ENCODE peak calls at places on chromosome 22, in eight cellular contexts. One of them, this sample, is unnamed.

GRCh38 chr22:20211409-20211996 is 56.6 kb downstream of the RTN4R start:
- DNase-seq in DMS153: no peak
- DNase-seq in SHP77: no peak
- DNase-seq in Calu3: no peak
- DNase-seq in stomach: no peak
- DNase-seq in suprapubic skin: no peak
- DNase-seq in C1 segment of cervical spinal cord: no peak
- DNase-seq in Daoy: no peak
- DNase-seq in this sample: no peak

GRCh38 chr22:27848005-27848404 is 46.4 kb upstream of the MN1 start:
- DNase-seq in DMS153: no peak
- DNase-seq in SHP77: no peak
- DNase-seq in Calu3: no peak
- DNase-seq in stomach: no peak
- DNase-seq in suprapubic skin: no peak
- DNase-seq in C1 segment of cervical spinal cord: no peak
- DNase-seq in Daoy: no peak
- DNase-seq in this sample: no peak

GRCh38 chr22:37931893-37932389 is 21.5 kb downstream of the C22orf23 start:
- DNase-seq in DMS153: no peak
- DNase-seq in SHP77: no peak
- DNase-seq in Calu3: no peak
- DNase-seq in stomach: no peak
- DNase-seq in suprapubic skin: no peak
- DNase-seq in C1 segment of cervical spinal cord: no peak
- DNase-seq in Daoy: no peak
- DNase-seq in this sample: no peak

GRCh38 chr22:50737728-50738648 is at the start of gene ACR:
- DNase-seq in DMS153: no peak
- DNase-seq in SHP77: no peak
- DNase-seq in Calu3: no peak
- DNase-seq in stomach: peak
- DNase-seq in suprapubic skin: peak
- DNase-seq in C1 segment of cervical spinal cord: no peak
- DNase-seq in Daoy: no peak
- DNase-seq in this sample: no peak

GRCh38 chr22:19709063-19709769 is 5.1 kb upstream of the SEPTIN5 start:
- DNase-seq in DMS153: no peak
- DNase-seq in SHP77: no peak
- DNase-seq in Calu3: no peak
- DNase-seq in stomach: no peak
- DNase-seq in suprapubic skin: peak
- DNase-seq in C1 segment of cervical spinal cord: no peak
- DNase-seq in Daoy: no peak
- DNase-seq in this sample: no peak

GRCh38 chr22:38432264-38432663 is 22.7 kb downstream of the KCNJ4 start:
- DNase-seq in DMS153: no peak
- DNase-seq in SHP77: no peak
- DNase-seq in Calu3: no peak
- DNase-seq in stomach: no peak
- DNase-seq in suprapubic skin: no peak
- DNase-seq in C1 segment of cervical spinal cord: no peak
- DNase-seq in Daoy: no peak
- DNase-seq in this sample: no peak

GRCh38 chr22:40525250-40525884 is 111.2 kb downstream of the MRTFA start:
- DNase-seq in DMS153: no peak
- DNase-seq in SHP77: peak
- DNase-seq in Calu3: peak
- DNase-seq in stomach: peak
- DNase-seq in suprapubic skin: no peak
- DNase-seq in C1 segment of cervical spinal cord: no peak
- DNase-seq in Daoy: peak
- DNase-seq in this sample: no peak

GRCh38 chr22:45816771-45817170 is 145.1 kb downstream of the ATXN10 start:
- DNase-seq in DMS153: no peak
- DNase-seq in SHP77: no peak
- DNase-seq in Calu3: no peak
- DNase-seq in stomach: no peak
- DNase-seq in suprapubic skin: no peak
- DNase-seq in C1 segment of cervical spinal cord: no peak
- DNase-seq in Daoy: no peak
- DNase-seq in this sample: no peak

GRCh38 chr22:46064236-46064965 is 85.9 kb upstream of the PPARA start:
- DNase-seq in DMS153: peak
- DNase-seq in SHP77: no peak
- DNase-seq in Calu3: peak
- DNase-seq in stomach: peak
- DNase-seq in suprapubic skin: peak
- DNase-seq in C1 segment of cervical spinal cord: no peak
- DNase-seq in Daoy: peak
- DNase-seq in this sample: no peak

GRCh38 chr22:23156286-23156685 is 11.0 kb downstream of the RAB36 start:
- DNase-seq in DMS153: no peak
- DNase-seq in SHP77: no peak
- DNase-seq in Calu3: no peak
- DNase-seq in stomach: no peak
- DNase-seq in suprapubic skin: no peak
- DNase-seq in C1 segment of cervical spinal cord: no peak
- DNase-seq in Daoy: no peak
- DNase-seq in this sample: no peak

GRCh38 chr22:49724893-49725489 is 102.7 kb downstream of the BRD1 start:
- DNase-seq in DMS153: peak
- DNase-seq in SHP77: peak
- DNase-seq in Calu3: peak
- DNase-seq in stomach: peak
- DNase-seq in suprapubic skin: no peak
- DNase-seq in C1 segment of cervical spinal cord: peak
- DNase-seq in Daoy: peak
- DNase-seq in this sample: peak

GRCh38 chr22:49812838-49813237 is 14.8 kb downstream of the BRD1 start:
- DNase-seq in DMS153: no peak
- DNase-seq in SHP77: no peak
- DNase-seq in Calu3: no peak
- DNase-seq in stomach: peak
- DNase-seq in suprapubic skin: no peak
- DNase-seq in C1 segment of cervical spinal cord: no peak
- DNase-seq in Daoy: no peak
- DNase-seq in this sample: no peak

GRCh38 chr22:42926034-42926433 is 69.0 kb upstream of the ARFGAP3 start:
- DNase-seq in DMS153: no peak
- DNase-seq in SHP77: no peak
- DNase-seq in Calu3: no peak
- DNase-seq in stomach: peak
- DNase-seq in suprapubic skin: no peak
- DNase-seq in C1 segment of cervical spinal cord: no peak
- DNase-seq in Daoy: no peak
- DNase-seq in this sample: no peak

GRCh38 chr22:23750744-23751440 is at the start of gene ZNF70:
- DNase-seq in DMS153: peak
- DNase-seq in SHP77: peak
- DNase-seq in Calu3: peak
- DNase-seq in stomach: peak
- DNase-seq in suprapubic skin: peak
- DNase-seq in C1 segment of cervical spinal cord: peak
- DNase-seq in Daoy: peak
- DNase-seq in this sample: peak

GRCh38 chr22:48941903-48942625 is 885.6 kb downstream of the BRD1 start:
- DNase-seq in DMS153: no peak
- DNase-seq in SHP77: peak
- DNase-seq in Calu3: no peak
- DNase-seq in stomach: peak
- DNase-seq in suprapubic skin: peak
- DNase-seq in C1 segment of cervical spinal cord: no peak
- DNase-seq in Daoy: no peak
- DNase-seq in this sample: no peak

GRCh38 chr22:44972363-44973083 is 37.3 kb downstream of the PHF21B start:
- DNase-seq in DMS153: peak
- DNase-seq in SHP77: no peak
- DNase-seq in Calu3: no peak
- DNase-seq in stomach: no peak
- DNase-seq in suprapubic skin: no peak
- DNase-seq in C1 segment of cervical spinal cord: no peak
- DNase-seq in Daoy: peak
- DNase-seq in this sample: no peak

GRCh38 chr22:17847360-17848078 is 73.2 kb upstream of the BID start:
- DNase-seq in DMS153: no peak
- DNase-seq in SHP77: no peak
- DNase-seq in Calu3: no peak
- DNase-seq in stomach: no peak
- DNase-seq in suprapubic skin: no peak
- DNase-seq in C1 segment of cervical spinal cord: no peak
- DNase-seq in Daoy: peak
- DNase-seq in this sample: no peak

GRCh38 chr22:45483319-45483718 is 19.4 kb upstream of the FBLN1 start:
- DNase-seq in DMS153: no peak
- DNase-seq in SHP77: no peak
- DNase-seq in Calu3: no peak
- DNase-seq in stomach: no peak
- DNase-seq in suprapubic skin: no peak
- DNase-seq in C1 segment of cervical spinal cord: no peak
- DNase-seq in Daoy: no peak
- DNase-seq in this sample: no peak

GRCh38 chr22:49855491-49855911 is 1.9 kb downstream of the ZBED4 start:
- DNase-seq in DMS153: no peak
- DNase-seq in SHP77: no peak
- DNase-seq in Calu3: peak
- DNase-seq in stomach: no peak
- DNase-seq in suprapubic skin: no peak
- DNase-seq in C1 segment of cervical spinal cord: no peak
- DNase-seq in Daoy: no peak
- DNase-seq in this sample: no peak

GRCh38 chr22:19984201-19984753 is 32.3 kb downstream of the ARVCF start:
- DNase-seq in DMS153: no peak
- DNase-seq in SHP77: peak
- DNase-seq in Calu3: peak
- DNase-seq in stomach: no peak
- DNase-seq in suprapubic skin: no peak
- DNase-seq in C1 segment of cervical spinal cord: no peak
- DNase-seq in Daoy: peak
- DNase-seq in this sample: no peak